ENCODE peak calls at places on chromosomes 5 and 9, in nine cellular contexts. I is GM13977, B is heart left ventricle, N is H9, J is RWPE1, K is WTC11, A is ovary, S is lower lobe of right lung, H is bronchial epithelial cell. V is an unnamed sample.

GRCh38 chr9:38068616-38068865 is 486 bp downstream of the SHB start:
- DNase-seq in I (peak), B (no peak), N (no peak), J (no peak), K (no peak), A (peak), S (no peak), H (no peak), V (no peak)

GRCh38 chr5:144864113-144864512 is 693.4 kb downstream of the KCTD16 start:
- DNase-seq in I (no peak), B (no peak), N (no peak), J (no peak), K (no peak), A (no peak), S (no peak), H (no peak), V (no peak)

GRCh38 chr9:97373311-97373710 is 38.6 kb upstream of the TDRD7 start:
- DNase-seq in I (no peak), B (no peak), N (no peak), J (no peak), K (no peak), A (no peak), S (no peak), H (no peak), V (no peak)

GRCh38 chr9:98867434-98868168 is 60.1 kb downstream of the GALNT12 start:
- DNase-seq in I (no peak), B (peak), N (no peak), J (no peak), K (no peak), A (peak), S (peak), H (no peak), V (no peak)

GRCh38 chr9:72442212-72442607 is 77.2 kb upstream of the ZFAND5 start:
- DNase-seq in I (no peak), B (no peak), N (no peak), J (peak), K (no peak), A (no peak), S (no peak), H (peak), V (no peak)

GRCh38 chr5:126499742-126500396 is 76.7 kb downstream of the GRAMD2B start:
- DNase-seq in I (peak), B (no peak), N (peak), J (no peak), K (no peak), A (no peak), S (no peak), H (no peak), V (no peak)

GRCh38 chr9:36102742-36103495 is 33.6 kb upstream of the GLIPR2 start:
- DNase-seq in I (peak), B (peak), N (peak), J (peak), K (peak), A (peak), S (peak), H (peak), V (no peak)

GRCh38 chr5:133562554-133562953 is 49.8 kb downstream of the FSTL4 start:
- DNase-seq in I (no peak), B (no peak), N (no peak), J (no peak), K (no peak), A (no peak), S (no peak), H (no peak), V (no peak)

GRCh38 chr5:163794993-163795392 is 289.6 kb downstream of the MAT2B start:
- DNase-seq in I (no peak), B (no peak), N (no peak), J (no peak), K (no peak), A (no peak), S (no peak), H (no peak), V (no peak)

GRCh38 chr5:14574891-14575496 is 6.6 kb upstream of the OTULINL start:
- DNase-seq in I (no peak), B (peak), N (no peak), J (no peak), K (no peak), A (no peak), S (peak), H (peak), V (no peak)

GRCh38 chr5:1438871-1439270 is 6.4 kb downstream of the SLC6A3 start:
- DNase-seq in I (no peak), B (no peak), N (no peak), J (no peak), K (no peak), A (no peak), S (no peak), H (no peak), V (peak)

GRCh38 chr9:34980181-34980761 is 9.3 kb upstream of the DNAJB5 start:
- DNase-seq in I (no peak), B (no peak), N (no peak), J (no peak), K (no peak), A (no peak), S (no peak), H (no peak), V (no peak)

GRCh38 chr9:128631636-128632035 is 25.0 kb downstream of the DYNC2I2 start:
- DNase-seq in I (no peak), B (no peak), N (no peak), J (no peak), K (no peak), A (no peak), S (peak), H (no peak), V (peak)

GRCh38 chr5:169474226-169474625 is 109.3 kb upstream of the SPDL1 start:
- DNase-seq in I (no peak), B (no peak), N (no peak), J (no peak), K (no peak), A (no peak), S (no peak), H (no peak), V (no peak)
- TF ChIP-seq CTCF in I (peak), B (no peak), N (peak), J (no peak), K (no peak), A (no peak), S (no peak), H (no peak), V (no peak)

DNA sequence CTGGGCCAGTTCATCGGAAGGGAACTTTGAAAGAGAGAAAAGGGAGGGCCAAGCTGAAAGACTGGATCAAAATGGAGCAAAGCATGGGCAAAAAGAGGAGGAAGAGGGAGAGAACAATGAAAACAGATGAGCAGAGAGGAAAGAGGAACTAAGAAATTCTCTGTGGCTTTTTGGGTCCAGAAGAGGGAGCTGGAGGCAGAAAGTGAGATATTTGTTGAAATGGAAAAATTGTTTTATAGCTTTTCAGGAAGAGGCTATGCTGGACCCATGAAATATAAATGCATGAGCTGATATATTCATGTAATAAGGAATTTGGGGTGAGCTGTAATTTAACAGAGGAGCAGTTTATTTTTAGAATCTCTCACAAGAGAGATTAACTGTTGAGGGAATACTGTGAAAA is 457.3 kb downstream of the DMAC1 start:
- DNase-seq in I (no peak), B (no peak), N (no peak), J (no peak), K (no peak), A (no peak), S (no peak), H (no peak), V (no peak)
- TF ChIP-seq CTCF in I (no peak), B (peak), N (peak), J (no peak), K (no peak), A (no peak), S (no peak), H (no peak), V (peak)

GRCh38 chr9:136728080-136728547 is 14.6 kb downstream of the LCN10 start:
- DNase-seq in I (peak), B (peak), N (peak), J (peak), K (peak), A (peak), S (peak), H (peak), V (no peak)
- TF ChIP-seq CTCF in I (peak), B (peak), N (peak), J (peak), K (peak), A (peak), S (peak), H (peak), V (peak)

DNA sequence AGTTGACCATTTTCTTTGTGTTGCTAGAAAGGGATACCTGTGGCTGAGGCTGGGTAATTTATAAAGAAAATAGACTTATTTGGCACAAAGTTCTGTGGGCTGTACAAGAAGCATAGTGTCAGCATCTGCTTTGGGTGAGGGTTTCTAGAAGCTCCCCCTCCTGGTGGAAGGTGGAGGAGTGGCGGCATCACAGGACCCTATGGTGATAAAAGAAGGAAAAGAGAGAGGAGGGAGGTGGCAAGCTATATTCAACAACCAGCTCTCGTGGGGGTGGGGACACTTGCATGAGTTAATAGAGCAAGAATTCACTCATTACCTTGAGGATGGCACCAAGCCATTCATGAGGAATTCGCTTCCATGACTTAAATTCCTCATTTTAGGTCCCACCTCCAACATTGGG is 2041.4 kb upstream of the CDH9 start:
- DNase-seq in I (no peak), B (no peak), N (peak), J (no peak), K (peak), A (no peak), S (no peak), H (no peak), V (no peak)
- TF ChIP-seq CTCF in I (no peak), B (no peak), N (peak), J (no peak), K (peak), A (no peak), S (no peak), H (no peak), V (peak)

DNA sequence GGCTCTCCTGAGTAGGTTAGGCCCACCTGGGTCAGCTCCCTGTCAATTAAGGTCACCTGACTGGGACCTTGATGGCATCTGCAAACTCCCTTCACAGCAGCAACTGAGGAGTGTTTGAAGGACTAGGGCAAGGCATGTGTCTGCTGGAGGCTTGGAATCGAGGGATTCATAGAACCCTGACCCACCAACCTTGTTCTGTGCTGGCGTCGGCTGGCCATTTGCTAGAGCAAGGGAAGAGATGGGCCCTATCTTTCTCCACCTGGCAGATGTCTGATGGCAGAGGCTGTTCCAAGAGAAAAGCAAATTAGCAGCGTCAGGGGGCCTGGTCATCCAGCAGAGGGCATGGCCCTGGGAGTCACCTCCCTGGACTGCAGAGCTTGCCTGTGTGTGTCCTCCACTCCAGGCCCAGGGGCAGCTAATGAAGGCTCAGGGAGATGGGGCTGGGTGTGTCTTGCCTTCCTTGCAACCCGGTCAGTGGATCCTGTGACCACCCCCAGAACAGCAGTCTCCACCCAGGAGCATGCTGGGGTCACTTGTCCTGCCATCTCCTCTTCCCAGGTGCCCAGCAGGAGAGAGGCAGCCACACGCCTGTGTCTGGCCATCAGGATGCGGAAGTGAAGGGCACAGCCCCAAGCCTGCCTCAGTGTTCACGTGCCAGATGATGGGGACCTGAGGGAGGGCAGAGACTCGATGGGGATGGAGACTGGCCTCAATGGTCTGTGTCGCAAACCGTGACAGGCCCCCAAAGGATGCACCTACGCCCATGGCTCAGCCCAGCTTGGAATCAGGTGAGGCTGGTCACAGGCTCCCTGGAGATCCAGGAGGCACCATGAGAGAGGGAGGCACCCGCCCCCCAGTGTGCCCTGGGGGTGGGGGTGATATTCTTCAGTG is 53.9 kb downstream of the BARX1 start:
- DNase-seq in I (no peak), B (no peak), N (peak), J (no peak), K (peak), A (peak), S (no peak), H (no peak), V (no peak)
- TF ChIP-seq CTCF in I (no peak), B (no peak), N (no peak), J (no peak), K (no peak), A (no peak), S (no peak), H (no peak), V (no peak)

GRCh38 chr5:48192-48591 is 43.8 kb upstream of the PLEKHG4B start:
- DNase-seq in I (no peak), B (no peak), N (peak), J (no peak), K (no peak), A (no peak), S (no peak), H (no peak), V (no peak)

GRCh38 chr5:40184-40583 is 51.8 kb upstream of the PLEKHG4B start:
- DNase-seq in I (no peak), B (no peak), N (no peak), J (no peak), K (no peak), A (no peak), S (no peak), H (no peak), V (no peak)

DNA sequence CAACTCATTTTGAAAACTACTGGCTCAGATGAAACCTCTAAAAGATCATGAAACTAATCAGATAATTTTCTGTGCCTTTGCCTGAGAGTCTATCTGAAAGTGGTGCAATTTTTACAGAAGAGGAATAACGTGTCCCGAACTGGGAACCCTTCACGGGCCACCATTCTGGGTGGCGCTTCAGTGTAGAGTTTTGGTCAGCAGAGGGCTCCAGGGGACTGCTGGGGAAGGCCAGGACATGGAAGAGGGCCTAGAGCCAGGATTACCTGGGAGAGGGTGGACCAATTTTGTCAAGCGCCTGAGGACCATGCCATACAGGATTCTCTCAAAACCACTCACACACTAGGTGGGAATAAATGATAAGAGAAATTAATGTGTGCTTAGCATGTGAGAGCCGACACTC is 49.7 kb upstream of the PLEKHG4B start:
- DNase-seq in I (no peak), B (no peak), N (peak), J (no peak), K (peak), A (no peak), S (no peak), H (peak), V (no peak)
- TF ChIP-seq CTCF in I (peak), B (peak), N (peak), J (peak), K (peak), A (no peak), S (peak), H (peak), V (peak)

GRCh38 chr5:151523335-151523734 is 67.8 kb downstream of the FAT2 start:
- DNase-seq in I (peak), B (no peak), N (peak), J (peak), K (peak), A (no peak), S (no peak), H (peak), V (no peak)
- TF ChIP-seq CTCF in I (peak), B (peak), N (peak), J (no peak), K (peak), A (no peak), S (peak), H (peak), V (peak)

GRCh38 chr5:140073296-140073695 is 30.2 kb upstream of the NRG2 start:
- DNase-seq in I (peak), B (no peak), N (no peak), J (peak), K (no peak), A (no peak), S (no peak), H (peak), V (no peak)
- TF ChIP-seq CTCF in I (peak), B (peak), N (peak), J (peak), K (peak), A (peak), S (peak), H (peak), V (peak)

GRCh38 chr5:136776022-136776927 is 410.9 kb upstream of the TRPC7 start:
- DNase-seq in I (no peak), B (no peak), N (no peak), J (no peak), K (no peak), A (no peak), S (no peak), H (peak), V (no peak)

GRCh38 chr5:136781464-136781863 is 416.1 kb upstream of the TRPC7 start:
- DNase-seq in I (no peak), B (no peak), N (no peak), J (no peak), K (no peak), A (no peak), S (no peak), H (peak), V (no peak)

GRCh38 chr5:136780518-136780917 is 415.2 kb upstream of the TRPC7 start:
- DNase-seq in I (no peak), B (no peak), N (no peak), J (no peak), K (no peak), A (no peak), S (no peak), H (no peak), V (no peak)
- TF ChIP-seq CTCF in I (no peak), B (no peak), N (peak), J (no peak), K (no peak), A (no peak), S (no peak), H (peak), V (no peak)

GRCh38 chr5:119268387-119269060 is 87.3 kb upstream of the TNFAIP8 start:
- DNase-seq in I (peak), B (peak), N (peak), J (peak), K (peak), A (peak), S (peak), H (peak), V (peak)

GRCh38 chr5:119270955-119271757 is 84.7 kb upstream of the TNFAIP8 start:
- DNase-seq in I (no peak), B (no peak), N (no peak), J (no peak), K (no peak), A (no peak), S (no peak), H (no peak), V (no peak)

GRCh38 chr5:119270121-119270565 is 85.7 kb upstream of the TNFAIP8 start:
- DNase-seq in I (no peak), B (no peak), N (no peak), J (no peak), K (no peak), A (no peak), S (no peak), H (peak), V (no peak)

GRCh38 chr5:119269061-119269579 is 86.7 kb upstream of the TNFAIP8 start:
- DNase-seq in I (no peak), B (peak), N (peak), J (peak), K (peak), A (no peak), S (peak), H (peak), V (no peak)

DNA sequence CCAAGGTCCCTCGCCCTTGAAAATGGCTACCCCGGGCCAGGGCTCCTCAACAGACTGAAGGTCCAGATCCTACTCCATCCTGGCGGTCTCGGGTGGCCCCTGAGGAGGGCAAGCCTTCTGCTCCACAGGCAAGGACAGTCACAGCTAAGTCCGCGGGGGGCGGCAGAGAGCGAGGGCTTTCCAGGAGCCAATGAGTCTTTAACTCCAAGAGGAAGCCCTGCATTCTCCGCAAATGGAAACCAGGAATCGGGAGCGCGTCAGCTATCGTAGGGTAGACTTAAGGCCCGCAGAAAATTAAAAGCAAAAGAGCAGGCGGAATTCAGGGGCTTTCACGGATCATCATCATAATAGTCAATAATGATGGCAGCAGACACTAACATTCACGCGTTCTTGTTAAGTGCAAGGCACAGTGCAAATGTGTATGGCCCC is 87.8 kb upstream of the TNFAIP8 start:
- DNase-seq in I (peak), B (peak), N (peak), J (peak), K (peak), A (peak), S (peak), H (peak), V (peak)
- TF ChIP-seq CTCF in I (peak), B (no peak), N (no peak), J (peak), K (no peak), A (no peak), S (peak), H (peak), V (peak)